ENCODE peak calls at places on chromosomes 6 and 20, in six cellular contexts. A is neural crest cell; Z is esophagus muscularis mucosa; R is cardiac fibroblast; D is BJ; J is CD8-positive, alpha-beta T cell. V is an unnamed sample.

GRCh38 chr6:122735618-122736017 is 43.9 kb upstream of the FABP7 start:
- DNase-seq in A (no peak), Z (no peak), R (no peak), D (no peak), J (no peak), V (no peak)

GRCh38 chr20:24977336-24977735 is 15.2 kb downstream of the APMAP start:
- DNase-seq in A (no peak), Z (no peak), R (no peak), D (no peak), J (no peak), V (no peak)

GRCh38 chr20:63027425-63028389 is 20.9 kb upstream of the BHLHE23 start:
- DNase-seq in A (no peak), Z (no peak), R (no peak), D (no peak), J (no peak), V (peak)

GRCh38 chr6:2718334-2719052 is 32.2 kb downstream of the MYLK4 start:
- DNase-seq in A (no peak), Z (no peak), R (peak), D (no peak), J (no peak), V (no peak)

GRCh38 chr6:146886587-146887446 is 288.0 kb downstream of the ADGB start:
- DNase-seq in A (no peak), Z (no peak), R (no peak), D (no peak), J (no peak), V (no peak)

GRCh38 chr6:116450185-116450710 is 10.9 kb upstream of the CALHM6 start:
- DNase-seq in A (no peak), Z (no peak), R (no peak), D (no peak), J (no peak), V (no peak)

GRCh38 chr20:22374678-22375590 is 209.4 kb downstream of the FOXA2 start:
- DNase-seq in A (no peak), Z (no peak), R (peak), D (no peak), J (no peak), V (no peak)

GRCh38 chr6:47414517-47415167 is 62.9 kb upstream of the CD2AP start:
- DNase-seq in A (no peak), Z (no peak), R (peak), D (peak), J (no peak), V (peak)

GRCh38 chr6:77249560-77249959 is 213.7 kb downstream of the HTR1B start:
- DNase-seq in A (no peak), Z (no peak), R (no peak), D (no peak), J (no peak), V (no peak)

GRCh38 chr6:6905961-6906518 is 201.7 kb upstream of the RREB1 start:
- DNase-seq in A (no peak), Z (no peak), R (no peak), D (no peak), J (no peak), V (no peak)

GRCh38 chr6:31822038-31822821 is 5.3 kb upstream of the HSPA1B start:
- DNase-seq in A (no peak), Z (peak), R (peak), D (no peak), J (no peak), V (peak)

GRCh38 chr20:18543932-18544331 is 23.3 kb upstream of the SMIM26 start:
- DNase-seq in A (no peak), Z (no peak), R (no peak), D (no peak), J (no peak), V (no peak)

GRCh38 chr20:33515569-33516216 is 25.8 kb downstream of the CBFA2T2 start:
- DNase-seq in A (no peak), Z (no peak), R (no peak), D (no peak), J (no peak), V (no peak)

GRCh38 chr20:44916586-44916985 is 6.7 kb downstream of the PABPC1L start:
- DNase-seq in A (no peak), Z (no peak), R (no peak), D (no peak), J (no peak), V (no peak)

GRCh38 chr6:26475823-26476729 is 18.3 kb downstream of the BTN2A1 start:
- DNase-seq in A (no peak), Z (no peak), R (no peak), D (no peak), J (no peak), V (no peak)

GRCh38 chr6:11428351-11428750 is 109.2 kb upstream of the TMEM170B start:
- DNase-seq in A (no peak), Z (peak), R (no peak), D (no peak), J (no peak), V (no peak)

GRCh38 chr20:61763740-61764400 is 301.8 kb downstream of the TAF4 start:
- DNase-seq in A (no peak), Z (no peak), R (no peak), D (no peak), J (no peak), V (no peak)

GRCh38 chr6:154930490-154930889 is 64.6 kb upstream of the TIAM2 start:
- DNase-seq in A (no peak), Z (no peak), R (no peak), D (no peak), J (no peak), V (no peak)

GRCh38 chr20:63106108-63106764 is 99.5 kb upstream of the BHLHE23 start:
- DNase-seq in A (no peak), Z (no peak), R (peak), D (no peak), J (no peak), V (peak)

GRCh38 chr20:3797592-3798404 is 1.7 kb downstream of the CDC25B start:
- DNase-seq in A (no peak), Z (no peak), R (no peak), D (no peak), J (no peak), V (no peak)

GRCh38 chr20:6265204-6265904 is 142.5 kb upstream of the FERMT1 start:
- DNase-seq in A (no peak), Z (no peak), R (peak), D (peak), J (no peak), V (peak)

GRCh38 chr6:116883005-116883404 is 6.0 kb downstream of the RFX6 start:
- DNase-seq in A (no peak), Z (no peak), R (no peak), D (no peak), J (no peak), V (no peak)

GRCh38 chr6:45780523-45780922 is 235.1 kb downstream of the CLIC5 start:
- DNase-seq in A (no peak), Z (peak), R (no peak), D (no peak), J (no peak), V (no peak)

DNA sequence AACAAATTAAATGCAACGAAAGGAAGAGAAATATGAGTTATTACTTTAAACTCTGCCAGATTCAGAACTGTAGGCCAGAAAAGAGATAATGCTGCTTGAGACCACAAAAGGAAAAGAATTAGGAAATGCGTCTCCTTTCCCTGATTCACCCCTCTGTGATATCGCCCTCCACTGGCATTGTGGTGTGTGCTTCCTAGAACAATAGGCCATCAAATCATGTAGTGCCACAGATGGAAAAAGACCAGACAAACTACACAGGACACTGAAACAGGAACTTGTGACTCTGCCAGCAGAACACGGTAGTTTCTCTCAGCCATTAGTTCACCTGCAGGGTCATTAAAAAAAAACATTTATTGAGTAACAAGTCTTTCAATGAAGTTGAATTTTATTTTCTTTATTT is 14.8 kb upstream of the LAMA4 start:
- DNase-seq in A (no peak), Z (no peak), R (peak), D (no peak), J (no peak), V (no peak)
- TF ChIP-seq CTCF in A (no peak), Z (peak), R (peak), D (peak), J (no peak), V (peak)

DNA sequence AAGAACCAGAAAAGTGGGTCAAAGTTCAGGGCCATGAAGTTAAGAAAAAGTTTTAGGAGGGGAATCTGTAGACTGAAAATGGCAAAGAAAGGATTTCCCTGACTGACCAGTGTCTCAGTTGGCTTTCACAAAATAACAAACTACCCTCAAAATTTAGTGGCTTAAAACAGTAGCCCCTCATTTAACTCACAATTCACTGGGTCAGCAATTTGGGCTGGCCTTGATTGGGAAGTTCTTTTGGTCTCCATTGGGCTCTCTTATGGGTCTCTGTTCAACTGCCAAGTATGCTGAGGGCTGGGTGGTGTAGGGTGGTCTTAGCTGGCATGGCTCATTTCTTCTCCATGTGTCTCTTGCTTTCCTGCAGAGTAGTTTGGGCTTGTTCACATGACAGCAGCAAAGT is 161.5 kb downstream of the PLCB4 start:
- DNase-seq in A (no peak), Z (no peak), R (no peak), D (no peak), J (no peak), V (no peak)
- TF ChIP-seq CTCF in A (no peak), Z (no peak), R (no peak), D (no peak), J (no peak), V (no peak)

GRCh38 chr6:35178932-35179832 is 34.6 kb upstream of the SCUBE3 start:
- DNase-seq in A (no peak), Z (no peak), R (no peak), D (no peak), J (no peak), V (no peak)
- TF ChIP-seq CTCF in A (no peak), Z (no peak), R (no peak), D (no peak), J (no peak), V (no peak)

GRCh38 chr6:131929227-131929626 is 21.9 kb downstream of the CCN2 start:
- DNase-seq in A (no peak), Z (no peak), R (no peak), D (no peak), J (no peak), V (no peak)
- TF ChIP-seq CTCF in A (no peak), Z (no peak), R (no peak), D (no peak), J (no peak), V (no peak)

DNA sequence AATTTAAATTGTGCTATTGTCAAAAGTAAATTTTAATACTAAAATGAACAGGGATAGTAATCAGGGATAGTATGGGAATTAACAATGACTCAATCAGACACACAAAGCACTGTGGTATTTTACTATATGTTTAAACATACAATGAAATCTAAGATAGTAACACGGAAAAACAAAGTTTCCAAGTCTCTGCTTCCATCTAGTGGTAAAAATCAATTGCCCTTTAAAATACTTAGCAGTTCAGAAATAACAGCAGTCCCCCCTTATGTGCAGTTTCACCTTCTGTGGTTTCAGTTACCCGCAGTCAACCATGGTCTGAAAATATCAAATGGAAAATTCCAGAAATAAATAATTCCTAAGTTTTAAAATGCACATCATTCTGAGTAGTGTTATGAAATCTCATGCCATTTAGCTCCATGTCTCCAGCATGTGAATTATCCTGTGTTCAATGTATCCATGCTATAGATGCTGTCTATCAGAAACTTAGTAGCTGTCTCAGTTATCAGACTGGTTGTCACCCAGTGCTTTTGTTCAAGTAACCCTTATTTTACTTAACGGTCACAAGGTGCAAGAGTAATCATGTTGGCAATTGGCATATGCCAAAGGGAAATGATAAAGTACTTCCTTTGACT is 58.5 kb downstream of the AHI1 start:
- DNase-seq in A (no peak), Z (no peak), R (peak), D (no peak), J (no peak), V (no peak)
- TF ChIP-seq CTCF in A (peak), Z (peak), R (peak), D (peak), J (peak), V (peak)

GRCh38 chr20:57580478-57581201 is 19.7 kb downstream of the PCK1 start:
- DNase-seq in A (no peak), Z (no peak), R (no peak), D (no peak), J (no peak), V (no peak)

GRCh38 chr20:57582029-57582378 is 21.1 kb downstream of the PCK1 start:
- DNase-seq in A (no peak), Z (no peak), R (no peak), D (no peak), J (no peak), V (no peak)

GRCh38 chr20:57581202-57582028 is 20.5 kb downstream of the PCK1 start:
- DNase-seq in A (no peak), Z (no peak), R (no peak), D (no peak), J (no peak), V (no peak)

GRCh38 chr20:57583289-57584257 is 22.7 kb downstream of the PCK1 start:
- DNase-seq in A (no peak), Z (no peak), R (no peak), D (no peak), J (no peak), V (no peak)

GRCh38 chr20:57582432-57583288 is 21.8 kb downstream of the PCK1 start:
- DNase-seq in A (peak), Z (no peak), R (peak), D (no peak), J (no peak), V (no peak)
- TF ChIP-seq CTCF in A (peak), Z (peak), R (peak), D (peak), J (no peak), V (peak)

V was measured in A549.